ENCODE peak calls at places on chromosomes 12 and 14, in five cellular contexts. W, F, E, J and G are unnamed samples.

GRCh38 chr14:69531135-69531534 is 43.5 kb downstream of the CCDC177 start:
- DNase-seq in F (no peak), W (no peak), J (no peak), E (no peak), G (no peak)

GRCh38 chr12:51863921-51864700 is 15.6 kb upstream of the FIGNL2 start:
- DNase-seq in E (no peak), J (no peak), F (no peak), W (peak; percentile 43), G (no peak)

GRCh38 chr12:46959484-46959883 is 119.9 kb upstream of the PCED1B start:
- DNase-seq in W (no peak), F (no peak), E (no peak), J (no peak), G (no peak)

GRCh38 chr12:25775968-25776367 is 182.5 kb upstream of the RASSF8 start:
- DNase-seq in J (no peak), F (no peak), E (no peak), W (no peak), G (no peak)

GRCh38 chr12:29148958-29149690 is at the start of gene FAR2:
- DNase-seq in F (peak; percentile 83), E (no peak), J (peak; percentile 65), W (peak; percentile 30), G (peak; percentile 21)

GRCh38 chr14:92352158-92352985 is 29.4 kb downstream of the SLC24A4 start:
- DNase-seq in F (no peak), W (peak; percentile 72), J (no peak), E (no peak), G (no peak)

GRCh38 chr12:67640863-67641262 is 7.7 kb upstream of the DYRK2 start:
- DNase-seq in W (peak; percentile 16), E (no peak), F (no peak), J (no peak), G (no peak)

GRCh38 chr12:97308576-97309198 is 153.9 kb upstream of the RMST start:
- DNase-seq in W (no peak), J (no peak), E (no peak), F (no peak), G (no peak)

GRCh38 chr12:43325786-43326185 is 226.2 kb downstream of the ADAMTS20 start:
- DNase-seq in E (no peak), J (no peak), W (no peak), F (no peak), G (no peak)

GRCh38 chr14:99195602-99196309 is 76.2 kb downstream of the BCL11B start:
- DNase-seq in J (no peak), W (no peak), E (no peak), F (peak; percentile 51), G (peak; percentile 49)

GRCh38 chr12:3455312-3455711 is 35.7 kb upstream of the PRMT8 start:
- DNase-seq in W (no peak), E (no peak), J (no peak), F (no peak), G (no peak)

GRCh38 chr12:124772467-124773170 is 91.0 kb downstream of the SCARB1 start:
- DNase-seq in W (no peak), J (no peak), E (no peak), F (no peak), G (no peak)

GRCh38 chr14:64234877-64235651 is 59.1 kb downstream of the ESR2 start:
- DNase-seq in J (no peak), E (no peak), W (no peak), F (no peak), G (peak; percentile 17)

GRCh38 chr12:52349196-52349595 is 18.1 kb downstream of the KRT85 start:
- DNase-seq in E (no peak), F (no peak), W (no peak), J (no peak), G (no peak)

GRCh38 chr12:56836317-56836716 is 73.2 kb downstream of the HSD17B6 start:
- DNase-seq in J (peak; percentile 27), F (no peak), W (no peak), E (no peak), G (no peak)

GRCh38 chr12:82627799-82628198 is 58.9 kb upstream of the TMTC2 start:
- DNase-seq in J (no peak), E (no peak), W (no peak), F (no peak), G (no peak)

GRCh38 chr14:99604766-99605298 is 825 bp upstream of the CCDC85C start:
- DNase-seq in J (no peak), E (no peak), F (no peak), W (no peak), G (peak; percentile 51)

GRCh38 chr12:39300799-39301198 is 142.1 kb downstream of the KIF21A start:
- DNase-seq in F (no peak), J (no peak), E (no peak), W (no peak), G (no peak)

GRCh38 chr14:28784262-28785021 is 17.9 kb downstream of the FOXG1 start:
- DNase-seq in F (no peak), W (no peak), E (no peak), J (no peak), G (no peak)

GRCh38 chr12:2163172-2163927 is 110.6 kb downstream of the CACNA1C start:
- DNase-seq in W (peak; percentile 85), J (peak; percentile 94), F (peak; percentile 87), E (no peak), G (peak; percentile 66)

GRCh38 chr12:71662861-71663560 is 637 bp downstream of the ZFC3H1 start:
- DNase-seq in J (peak; percentile 67), W (peak; percentile 69), F (peak; percentile 82), E (no peak), G (peak; percentile 75)

GRCh38 chr12:26340649-26341048 is 145.3 kb downstream of the SSPN start:
- DNase-seq in W (no peak), F (no peak), E (no peak), J (peak; percentile 37), G (no peak)

GRCh38 chr14:69811868-69812252 is 14.8 kb upstream of the SLC10A1 start:
- DNase-seq in J (no peak), W (no peak), E (no peak), F (no peak), G (no peak)

GRCh38 chr12:6092784-6093722 is 31.4 kb downstream of the VWF start:
- DNase-seq in E (no peak), W (no peak), J (no peak), F (peak; percentile 83), G (no peak)

DNA sequence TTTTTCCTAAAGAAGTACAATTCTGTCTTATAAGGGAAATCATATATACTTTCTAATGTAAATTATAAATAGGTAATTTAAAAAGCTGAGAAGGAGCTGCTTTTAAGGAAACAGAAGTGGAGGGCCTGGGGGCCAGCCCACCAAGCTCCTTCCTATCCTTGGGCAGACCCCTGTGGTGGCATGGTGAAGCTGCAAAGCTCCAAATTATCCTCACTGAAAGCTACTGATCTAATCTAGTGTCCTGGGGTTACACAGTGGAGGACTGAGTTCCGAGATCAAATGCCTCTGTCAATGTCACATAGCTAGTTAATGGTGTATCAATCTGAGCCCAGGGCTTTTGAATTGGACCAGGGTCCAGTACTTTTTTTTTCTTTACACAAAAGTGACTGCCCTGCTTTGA is 355.4 kb downstream of the CEP128 start:
- DNase-seq in E (no peak), F (no peak), W (no peak), J (no peak), G (no peak)
- TF ChIP-seq CTCF in E (no peak), F (no peak), W (no peak), J (no peak), G (no peak)

GRCh38 chr12:122413516-122414404 is 8.7 kb downstream of the CLIP1 start:
- DNase-seq in F (no peak), J (no peak), W (no peak), E (no peak), G (no peak)
- H3K27ac ChIP-seq in F (no peak overlapping the region), J (no peak overlapping the region), W (peak overlapping the region; percentile 44), E (peak overlapping the region; percentile 79), G (peak overlapping the region; percentile 6)

DNA sequence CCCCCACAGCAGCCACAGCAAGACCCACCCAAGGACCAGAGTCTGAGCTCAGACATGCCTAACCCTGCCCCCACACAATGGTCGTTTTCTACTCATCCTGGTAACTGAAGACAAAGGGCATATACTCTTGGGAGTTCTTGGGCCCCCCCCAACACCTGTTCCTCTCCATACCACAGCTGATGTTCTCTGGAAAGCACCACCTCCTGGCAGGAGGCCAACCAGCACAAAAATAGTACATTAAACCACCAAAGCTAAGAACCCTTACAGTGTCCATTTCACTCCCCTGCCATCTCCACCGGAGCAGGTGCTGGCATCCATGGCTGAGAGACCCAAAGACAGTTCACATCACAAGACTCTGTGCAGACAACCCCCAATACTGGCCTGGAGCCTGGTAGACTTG is 80.6 kb upstream of the DAAM1 start:
- DNase-seq in W (no peak), E (no peak), F (peak; percentile 62), J (no peak), G (no peak)
- TF ChIP-seq POLR2A in W (no peak), E (no peak), F (no peak), J (no peak), G (no peak)

DNA sequence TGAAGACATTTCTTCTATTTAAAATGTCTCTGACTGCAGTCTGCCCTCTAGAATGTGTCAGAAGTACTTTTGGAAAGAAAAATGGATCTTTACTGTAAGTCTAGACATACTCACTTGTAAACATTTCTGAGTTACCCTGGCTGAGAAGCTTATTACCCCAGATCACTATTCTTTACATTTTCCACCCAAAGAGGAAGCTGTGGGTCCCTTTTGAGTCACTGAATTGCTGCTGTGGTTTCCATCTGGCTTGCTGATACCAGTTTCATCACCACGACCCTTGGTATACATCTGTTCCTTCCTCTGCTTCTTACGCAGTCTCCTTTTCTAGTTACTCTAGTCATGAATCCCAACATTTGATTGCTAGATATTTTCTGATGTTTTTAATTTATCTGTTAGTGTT is 20.2 kb upstream of the CLEC4D start:
- DNase-seq in E (no peak), J (no peak), W (no peak), F (no peak), G (no peak)
- TF ChIP-seq CTCF in E (no peak), J (no peak), W (no peak), F (no peak), G (no peak)

DNA sequence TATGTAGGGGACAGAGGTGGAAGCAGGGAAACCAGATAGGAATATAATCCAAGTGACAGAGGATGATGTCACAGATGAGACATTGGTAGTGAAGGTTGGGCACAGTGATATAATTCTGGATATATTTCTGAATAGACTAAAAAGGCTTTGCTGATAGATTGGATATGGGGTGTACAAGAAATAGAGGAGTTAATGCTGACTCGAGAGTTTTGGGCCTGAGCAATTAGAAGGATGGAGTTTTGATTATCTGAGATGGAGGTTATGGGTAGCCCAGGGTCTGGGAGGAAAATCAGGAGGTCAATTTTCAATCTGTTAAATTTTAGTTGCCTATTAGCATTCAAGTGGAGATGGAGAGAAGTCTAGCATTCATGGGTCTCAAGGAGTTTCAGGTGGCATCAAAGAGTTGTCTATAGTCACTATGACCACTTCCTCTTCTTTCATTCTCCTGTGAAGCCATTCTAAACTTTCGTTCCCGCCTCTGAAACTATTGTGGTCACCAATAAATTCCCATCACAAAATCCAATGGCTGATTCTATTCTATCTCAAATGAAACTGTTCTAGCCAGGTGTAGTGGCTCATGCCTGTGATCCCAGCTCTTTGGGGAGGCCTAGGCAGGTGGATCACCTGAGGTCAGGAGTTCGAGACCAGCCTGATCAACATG is 10.6 kb upstream of the ANO6 start:
- DNase-seq in W (no peak), J (no peak), F (no peak), E (no peak), G (no peak)
- H3K27ac ChIP-seq in W (no peak overlapping the region), J (no peak overlapping the region), F (no peak overlapping the region), E (no peak overlapping the region), G (no peak overlapping the region)